ENCODE peak calls at places on chromosomes 2 and 18, in five cellular contexts. One of them, this sample, is unnamed.
A peak's percentile ranks its signal among the peaks of the same experiment; 100 is the strongest.

GRCh38 chr2:96267159-96267971 is 1.3 kb downstream of the CIAO1 start:
- DNase-seq in heart right ventricle: no peak
- DNase-seq in 8988T: peak; percentile 46
- DNase-seq in H54: peak; percentile 34
- DNase-seq in G401: no peak
- DNase-seq in this sample: peak; percentile 60

GRCh38 chr2:29580223-29580622 is 341.2 kb downstream of the ALK start:
- DNase-seq in H54: no peak
- DNase-seq in heart right ventricle: no peak
- DNase-seq in 8988T: no peak
- DNase-seq in G401: no peak
- DNase-seq in this sample: no peak

GRCh38 chr18:50982802-50983179 is 15.0 kb downstream of the ELAC1 start:
- DNase-seq in 8988T: no peak
- DNase-seq in G401: peak; percentile 67
- DNase-seq in H54: no peak
- DNase-seq in heart right ventricle: no peak
- DNase-seq in this sample: no peak

GRCh38 chr18:1104265-1104792 is 199.7 kb downstream of the ADCYAP1 start:
- DNase-seq in H54: no peak
- DNase-seq in 8988T: no peak
- DNase-seq in G401: no peak
- DNase-seq in heart right ventricle: no peak
- DNase-seq in this sample: no peak

GRCh38 chr18:9828794-9829712 is 56.7 kb upstream of the TXNDC2 start:
- DNase-seq in H54: no peak
- DNase-seq in 8988T: no peak
- DNase-seq in G401: no peak
- DNase-seq in heart right ventricle: no peak
- DNase-seq in this sample: no peak

GRCh38 chr2:74813201-74813600 is 20.7 kb upstream of the HK2 start:
- DNase-seq in H54: no peak
- DNase-seq in G401: no peak
- DNase-seq in heart right ventricle: no peak
- DNase-seq in 8988T: no peak
- DNase-seq in this sample: no peak

GRCh38 chr2:237715459-237715947 is 83.1 kb upstream of the RBM44 start:
- DNase-seq in H54: no peak
- DNase-seq in heart right ventricle: no peak
- DNase-seq in G401: no peak
- DNase-seq in 8988T: no peak
- DNase-seq in this sample: no peak

GRCh38 chr2:149438260-149438960 is 108.0 kb downstream of the LYPD6 start:
- DNase-seq in 8988T: no peak
- DNase-seq in H54: no peak
- DNase-seq in G401: no peak
- DNase-seq in heart right ventricle: no peak
- DNase-seq in this sample: no peak

GRCh38 chr2:128736689-128737545 is 418.2 kb upstream of the HS6ST1 start:
- DNase-seq in 8988T: peak; percentile 76
- DNase-seq in H54: peak; percentile 70
- DNase-seq in heart right ventricle: peak; percentile 79
- DNase-seq in G401: peak; percentile 82
- DNase-seq in this sample: peak; percentile 36

GRCh38 chr2:118654945-118655344 is 192.5 kb downstream of the EN1 start:
- DNase-seq in heart right ventricle: no peak
- DNase-seq in 8988T: no peak
- DNase-seq in H54: no peak
- DNase-seq in G401: no peak
- DNase-seq in this sample: no peak

GRCh38 chr18:78582131-78582789 is 397.4 kb upstream of the SALL3 start:
- DNase-seq in G401: no peak
- DNase-seq in 8988T: no peak
- DNase-seq in H54: no peak
- DNase-seq in heart right ventricle: no peak
- DNase-seq in this sample: no peak

GRCh38 chr2:64085936-64086335 is 58.3 kb downstream of the PELI1 start:
- DNase-seq in G401: no peak
- DNase-seq in H54: no peak
- DNase-seq in 8988T: no peak
- DNase-seq in heart right ventricle: no peak
- DNase-seq in this sample: no peak

GRCh38 chr18:51448949-51449348 is 251.5 kb upstream of the MEX3C start:
- DNase-seq in H54: no peak
- DNase-seq in 8988T: no peak
- DNase-seq in G401: no peak
- DNase-seq in heart right ventricle: no peak
- DNase-seq in this sample: no peak

GRCh38 chr2:159209341-159210306 is 76.9 kb downstream of the WDSUB1 start:
- DNase-seq in H54: no peak
- DNase-seq in G401: no peak
- DNase-seq in heart right ventricle: no peak
- DNase-seq in 8988T: no peak
- DNase-seq in this sample: no peak

GRCh38 chr2:9300829-9301453 is 94.3 kb downstream of the ASAP2 start:
- DNase-seq in G401: no peak
- DNase-seq in 8988T: no peak
- DNase-seq in heart right ventricle: no peak
- DNase-seq in H54: no peak
- DNase-seq in this sample: no peak

GRCh38 chr2:241051578-241052487 is 50.3 kb downstream of the MTERF4 start:
- DNase-seq in 8988T: no peak
- DNase-seq in heart right ventricle: no peak
- DNase-seq in G401: no peak
- DNase-seq in H54: no peak
- DNase-seq in this sample: no peak

GRCh38 chr2:150710916-150711315 is 223.4 kb upstream of the RND3 start:
- DNase-seq in 8988T: no peak
- DNase-seq in heart right ventricle: no peak
- DNase-seq in H54: no peak
- DNase-seq in G401: no peak
- DNase-seq in this sample: no peak

GRCh38 chr2:180651596-180651995 is 328.8 kb upstream of the UBE2E3 start:
- DNase-seq in heart right ventricle: no peak
- DNase-seq in 8988T: no peak
- DNase-seq in G401: no peak
- DNase-seq in H54: no peak
- DNase-seq in this sample: no peak

GRCh38 chr2:119486196-119486827 is 38.0 kb downstream of the SCTR start:
- DNase-seq in G401: no peak
- DNase-seq in H54: no peak
- DNase-seq in 8988T: no peak
- DNase-seq in heart right ventricle: no peak
- DNase-seq in this sample: no peak

GRCh38 chr18:69936191-69936558 is 11.5 kb downstream of the CD226 start:
- DNase-seq in heart right ventricle: peak; percentile 12
- DNase-seq in H54: no peak
- DNase-seq in 8988T: no peak
- DNase-seq in G401: peak; percentile 9
- DNase-seq in this sample: no peak

GRCh38 chr2:148917431-148917830 is 42.4 kb downstream of the KIF5C start:
- DNase-seq in heart right ventricle: no peak
- DNase-seq in G401: no peak
- DNase-seq in H54: no peak
- DNase-seq in 8988T: no peak
- DNase-seq in this sample: no peak

GRCh38 chr2:109216332-109216731 is 87.3 kb downstream of the SH3RF3 start:
- DNase-seq in G401: no peak
- DNase-seq in H54: no peak
- DNase-seq in 8988T: no peak
- DNase-seq in heart right ventricle: no peak
- DNase-seq in this sample: peak; percentile 29